ENCODE peak calls at places on chromosomes 1 and 21, in ten cellular contexts. One of them, this sample, is unnamed.

GRCh38 chr1:115166531-115167091 is 77.3 kb upstream of the TSPAN2 start:
- DNase-seq in fibroblast of the aortic adventitia: peak; percentile 72
- DNase-seq in activated T-cell treated with anti-CD3 and anti-CD28 coated beads for 1 hour: no peak
- DNase-seq in NCI-H1092 treated with DMSO at 0.1 percent for 48 hours: no peak
- DNase-seq in osteoblast: peak; percentile 51
- DNase-seq in stimulated activated CD8-positive, alpha-beta memory T cell treated with anti-CD3 and anti-CD28 coated beads, Interleukin-7, amount 100 ng/mL, for 1 hour: no peak
- DNase-seq in effector CD8-positive, alpha-beta T cell: no peak
- DNase-seq in PC-3: peak; percentile 53
- DNase-seq in fibroblast of mammary gland: peak; percentile 77
- DNase-seq in CD4-positive, alpha-beta memory T cell: no peak
- DNase-seq in this sample: no peak

GRCh38 chr1:235567812-235568444 is 63.7 kb upstream of the B3GALNT2 start:
- DNase-seq in fibroblast of the aortic adventitia: no peak
- DNase-seq in activated T-cell treated with anti-CD3 and anti-CD28 coated beads for 1 hour: no peak
- DNase-seq in NCI-H1092 treated with DMSO at 0.1 percent for 48 hours: no peak
- DNase-seq in osteoblast: peak; percentile 5
- DNase-seq in stimulated activated CD8-positive, alpha-beta memory T cell treated with anti-CD3 and anti-CD28 coated beads, Interleukin-7, amount 100 ng/mL, for 1 hour: no peak
- DNase-seq in effector CD8-positive, alpha-beta T cell: no peak
- DNase-seq in PC-3: no peak
- DNase-seq in fibroblast of mammary gland: no peak
- DNase-seq in CD4-positive, alpha-beta memory T cell: no peak
- DNase-seq in this sample: no peak

GRCh38 chr1:22920734-22921451 is 51.8 kb downstream of the LACTBL1 start:
- DNase-seq in fibroblast of the aortic adventitia: no peak
- DNase-seq in activated T-cell treated with anti-CD3 and anti-CD28 coated beads for 1 hour: no peak
- DNase-seq in NCI-H1092 treated with DMSO at 0.1 percent for 48 hours: no peak
- DNase-seq in osteoblast: peak; percentile 47
- DNase-seq in stimulated activated CD8-positive, alpha-beta memory T cell treated with anti-CD3 and anti-CD28 coated beads, Interleukin-7, amount 100 ng/mL, for 1 hour: no peak
- DNase-seq in effector CD8-positive, alpha-beta T cell: no peak
- DNase-seq in PC-3: no peak
- DNase-seq in fibroblast of mammary gland: no peak
- DNase-seq in CD4-positive, alpha-beta memory T cell: no peak
- DNase-seq in this sample: no peak

GRCh38 chr1:35345439-35345981 is 77.0 kb downstream of the ZMYM4 start:
- DNase-seq in fibroblast of the aortic adventitia: no peak
- DNase-seq in activated T-cell treated with anti-CD3 and anti-CD28 coated beads for 1 hour: no peak
- DNase-seq in NCI-H1092 treated with DMSO at 0.1 percent for 48 hours: no peak
- DNase-seq in osteoblast: peak; percentile 21
- DNase-seq in stimulated activated CD8-positive, alpha-beta memory T cell treated with anti-CD3 and anti-CD28 coated beads, Interleukin-7, amount 100 ng/mL, for 1 hour: no peak
- DNase-seq in effector CD8-positive, alpha-beta T cell: no peak
- DNase-seq in PC-3: no peak
- DNase-seq in fibroblast of mammary gland: peak; percentile 10
- DNase-seq in CD4-positive, alpha-beta memory T cell: no peak
- DNase-seq in this sample: no peak

GRCh38 chr1:175887981-175888428 is 144.6 kb upstream of the TNR start:
- DNase-seq in fibroblast of the aortic adventitia: peak; percentile 40
- DNase-seq in activated T-cell treated with anti-CD3 and anti-CD28 coated beads for 1 hour: no peak
- DNase-seq in NCI-H1092 treated with DMSO at 0.1 percent for 48 hours: peak; percentile 82
- DNase-seq in osteoblast: peak; percentile 96
- DNase-seq in stimulated activated CD8-positive, alpha-beta memory T cell treated with anti-CD3 and anti-CD28 coated beads, Interleukin-7, amount 100 ng/mL, for 1 hour: no peak
- DNase-seq in effector CD8-positive, alpha-beta T cell: no peak
- DNase-seq in PC-3: peak; percentile 43
- DNase-seq in fibroblast of mammary gland: peak; percentile 56
- DNase-seq in CD4-positive, alpha-beta memory T cell: no peak
- DNase-seq in this sample: no peak

GRCh38 chr1:6801998-6802397 is 16.7 kb downstream of the CAMTA1 start:
- DNase-seq in fibroblast of the aortic adventitia: peak; percentile 47
- DNase-seq in activated T-cell treated with anti-CD3 and anti-CD28 coated beads for 1 hour: no peak
- DNase-seq in NCI-H1092 treated with DMSO at 0.1 percent for 48 hours: no peak
- DNase-seq in osteoblast: no peak
- DNase-seq in stimulated activated CD8-positive, alpha-beta memory T cell treated with anti-CD3 and anti-CD28 coated beads, Interleukin-7, amount 100 ng/mL, for 1 hour: no peak
- DNase-seq in effector CD8-positive, alpha-beta T cell: no peak
- DNase-seq in PC-3: peak; percentile 27
- DNase-seq in fibroblast of mammary gland: peak; percentile 74
- DNase-seq in CD4-positive, alpha-beta memory T cell: no peak
- DNase-seq in this sample: no peak

GRCh38 chr1:173255214-173255813 is 48.2 kb upstream of the TNFSF4 start:
- DNase-seq in fibroblast of the aortic adventitia: peak; percentile 74
- DNase-seq in activated T-cell treated with anti-CD3 and anti-CD28 coated beads for 1 hour: no peak
- DNase-seq in NCI-H1092 treated with DMSO at 0.1 percent for 48 hours: no peak
- DNase-seq in osteoblast: no peak
- DNase-seq in stimulated activated CD8-positive, alpha-beta memory T cell treated with anti-CD3 and anti-CD28 coated beads, Interleukin-7, amount 100 ng/mL, for 1 hour: no peak
- DNase-seq in effector CD8-positive, alpha-beta T cell: no peak
- DNase-seq in PC-3: peak; percentile 90
- DNase-seq in fibroblast of mammary gland: peak; percentile 70
- DNase-seq in CD4-positive, alpha-beta memory T cell: no peak
- DNase-seq in this sample: no peak

GRCh38 chr1:228756457-228756856 is 21.2 kb downstream of the RHOU start:
- DNase-seq in fibroblast of the aortic adventitia: no peak
- DNase-seq in activated T-cell treated with anti-CD3 and anti-CD28 coated beads for 1 hour: no peak
- DNase-seq in NCI-H1092 treated with DMSO at 0.1 percent for 48 hours: no peak
- DNase-seq in osteoblast: no peak
- DNase-seq in stimulated activated CD8-positive, alpha-beta memory T cell treated with anti-CD3 and anti-CD28 coated beads, Interleukin-7, amount 100 ng/mL, for 1 hour: no peak
- DNase-seq in effector CD8-positive, alpha-beta T cell: no peak
- DNase-seq in PC-3: no peak
- DNase-seq in fibroblast of mammary gland: no peak
- DNase-seq in CD4-positive, alpha-beta memory T cell: no peak
- DNase-seq in this sample: no peak

GRCh38 chr21:38308010-38308784 is 51.4 kb downstream of the KCNJ15 start:
- DNase-seq in fibroblast of the aortic adventitia: peak; percentile 83
- DNase-seq in activated T-cell treated with anti-CD3 and anti-CD28 coated beads for 1 hour: no peak
- DNase-seq in NCI-H1092 treated with DMSO at 0.1 percent for 48 hours: no peak
- DNase-seq in osteoblast: no peak
- DNase-seq in stimulated activated CD8-positive, alpha-beta memory T cell treated with anti-CD3 and anti-CD28 coated beads, Interleukin-7, amount 100 ng/mL, for 1 hour: no peak
- DNase-seq in effector CD8-positive, alpha-beta T cell: no peak
- DNase-seq in PC-3: no peak
- DNase-seq in fibroblast of mammary gland: peak; percentile 62
- DNase-seq in CD4-positive, alpha-beta memory T cell: no peak
- DNase-seq in this sample: no peak

GRCh38 chr1:159835366-159835765 is 8.7 kb downstream of the SLAMF8 start:
- DNase-seq in fibroblast of the aortic adventitia: no peak
- DNase-seq in activated T-cell treated with anti-CD3 and anti-CD28 coated beads for 1 hour: no peak
- DNase-seq in NCI-H1092 treated with DMSO at 0.1 percent for 48 hours: no peak
- DNase-seq in osteoblast: no peak
- DNase-seq in stimulated activated CD8-positive, alpha-beta memory T cell treated with anti-CD3 and anti-CD28 coated beads, Interleukin-7, amount 100 ng/mL, for 1 hour: no peak
- DNase-seq in effector CD8-positive, alpha-beta T cell: no peak
- DNase-seq in PC-3: no peak
- DNase-seq in fibroblast of mammary gland: no peak
- DNase-seq in CD4-positive, alpha-beta memory T cell: no peak
- DNase-seq in this sample: no peak

GRCh38 chr1:110440877-110441276 is 10.1 kb upstream of the PROK1 start:
- DNase-seq in fibroblast of the aortic adventitia: peak; percentile 90
- DNase-seq in activated T-cell treated with anti-CD3 and anti-CD28 coated beads for 1 hour: no peak
- DNase-seq in NCI-H1092 treated with DMSO at 0.1 percent for 48 hours: no peak
- DNase-seq in osteoblast: no peak
- DNase-seq in stimulated activated CD8-positive, alpha-beta memory T cell treated with anti-CD3 and anti-CD28 coated beads, Interleukin-7, amount 100 ng/mL, for 1 hour: no peak
- DNase-seq in effector CD8-positive, alpha-beta T cell: no peak
- DNase-seq in PC-3: no peak
- DNase-seq in fibroblast of mammary gland: peak; percentile 41
- DNase-seq in CD4-positive, alpha-beta memory T cell: no peak
- DNase-seq in this sample: no peak

GRCh38 chr1:2025491-2025981 is 6.4 kb downstream of the GABRD start:
- DNase-seq in fibroblast of the aortic adventitia: no peak
- DNase-seq in activated T-cell treated with anti-CD3 and anti-CD28 coated beads for 1 hour: no peak
- DNase-seq in NCI-H1092 treated with DMSO at 0.1 percent for 48 hours: no peak
- DNase-seq in osteoblast: no peak
- DNase-seq in stimulated activated CD8-positive, alpha-beta memory T cell treated with anti-CD3 and anti-CD28 coated beads, Interleukin-7, amount 100 ng/mL, for 1 hour: no peak
- DNase-seq in effector CD8-positive, alpha-beta T cell: no peak
- DNase-seq in PC-3: no peak
- DNase-seq in fibroblast of mammary gland: no peak
- DNase-seq in CD4-positive, alpha-beta memory T cell: peak; percentile 22
- DNase-seq in this sample: no peak

GRCh38 chr21:41164981-41165650 is 2.8 kb upstream of the BACE2 start:
- DNase-seq in fibroblast of the aortic adventitia: peak; percentile 26
- DNase-seq in activated T-cell treated with anti-CD3 and anti-CD28 coated beads for 1 hour: no peak
- DNase-seq in NCI-H1092 treated with DMSO at 0.1 percent for 48 hours: no peak
- DNase-seq in osteoblast: peak; percentile 84
- DNase-seq in stimulated activated CD8-positive, alpha-beta memory T cell treated with anti-CD3 and anti-CD28 coated beads, Interleukin-7, amount 100 ng/mL, for 1 hour: no peak
- DNase-seq in effector CD8-positive, alpha-beta T cell: no peak
- DNase-seq in PC-3: peak; percentile 99
- DNase-seq in fibroblast of mammary gland: peak; percentile 86
- DNase-seq in CD4-positive, alpha-beta memory T cell: no peak
- DNase-seq in this sample: no peak

GRCh38 chr1:110234691-110235090 is 24.6 kb downstream of the KCNC4 start:
- DNase-seq in fibroblast of the aortic adventitia: peak; percentile 22
- DNase-seq in activated T-cell treated with anti-CD3 and anti-CD28 coated beads for 1 hour: no peak
- DNase-seq in NCI-H1092 treated with DMSO at 0.1 percent for 48 hours: no peak
- DNase-seq in osteoblast: peak; percentile 84
- DNase-seq in stimulated activated CD8-positive, alpha-beta memory T cell treated with anti-CD3 and anti-CD28 coated beads, Interleukin-7, amount 100 ng/mL, for 1 hour: no peak
- DNase-seq in effector CD8-positive, alpha-beta T cell: no peak
- DNase-seq in PC-3: peak; percentile 53
- DNase-seq in fibroblast of mammary gland: no peak
- DNase-seq in CD4-positive, alpha-beta memory T cell: no peak
- DNase-seq in this sample: no peak

GRCh38 chr1:155504207-155504606 is 58.4 kb downstream of the ASH1L start:
- DNase-seq in fibroblast of the aortic adventitia: peak; percentile 70
- DNase-seq in activated T-cell treated with anti-CD3 and anti-CD28 coated beads for 1 hour: no peak
- DNase-seq in NCI-H1092 treated with DMSO at 0.1 percent for 48 hours: peak; percentile 17
- DNase-seq in osteoblast: peak; percentile 4
- DNase-seq in stimulated activated CD8-positive, alpha-beta memory T cell treated with anti-CD3 and anti-CD28 coated beads, Interleukin-7, amount 100 ng/mL, for 1 hour: no peak
- DNase-seq in effector CD8-positive, alpha-beta T cell: no peak
- DNase-seq in PC-3: peak; percentile 63
- DNase-seq in fibroblast of mammary gland: peak; percentile 56
- DNase-seq in CD4-positive, alpha-beta memory T cell: no peak
- DNase-seq in this sample: no peak

GRCh38 chr1:11796036-11796828 is 9.5 kb downstream of the MTHFR start:
- DNase-seq in fibroblast of the aortic adventitia: peak; percentile 27
- DNase-seq in activated T-cell treated with anti-CD3 and anti-CD28 coated beads for 1 hour: no peak
- DNase-seq in NCI-H1092 treated with DMSO at 0.1 percent for 48 hours: no peak
- DNase-seq in osteoblast: peak; percentile 77
- DNase-seq in stimulated activated CD8-positive, alpha-beta memory T cell treated with anti-CD3 and anti-CD28 coated beads, Interleukin-7, amount 100 ng/mL, for 1 hour: no peak
- DNase-seq in effector CD8-positive, alpha-beta T cell: no peak
- DNase-seq in PC-3: no peak
- DNase-seq in fibroblast of mammary gland: peak; percentile 62
- DNase-seq in CD4-positive, alpha-beta memory T cell: no peak
- DNase-seq in this sample: no peak

GRCh38 chr1:168623003-168623828 is 46.8 kb downstream of the XCL1 start:
- DNase-seq in fibroblast of the aortic adventitia: peak; percentile 55
- DNase-seq in activated T-cell treated with anti-CD3 and anti-CD28 coated beads for 1 hour: no peak
- DNase-seq in NCI-H1092 treated with DMSO at 0.1 percent for 48 hours: no peak
- DNase-seq in osteoblast: peak; percentile 23
- DNase-seq in stimulated activated CD8-positive, alpha-beta memory T cell treated with anti-CD3 and anti-CD28 coated beads, Interleukin-7, amount 100 ng/mL, for 1 hour: no peak
- DNase-seq in effector CD8-positive, alpha-beta T cell: no peak
- DNase-seq in PC-3: peak; percentile 93
- DNase-seq in fibroblast of mammary gland: peak; percentile 94
- DNase-seq in CD4-positive, alpha-beta memory T cell: no peak
- DNase-seq in this sample: no peak

GRCh38 chr1:78676347-78676982 is 26.8 kb downstream of the IFI44 start:
- DNase-seq in fibroblast of the aortic adventitia: peak; percentile 91
- DNase-seq in activated T-cell treated with anti-CD3 and anti-CD28 coated beads for 1 hour: peak; percentile 48
- DNase-seq in NCI-H1092 treated with DMSO at 0.1 percent for 48 hours: peak; percentile 28
- DNase-seq in osteoblast: no peak
- DNase-seq in stimulated activated CD8-positive, alpha-beta memory T cell treated with anti-CD3 and anti-CD28 coated beads, Interleukin-7, amount 100 ng/mL, for 1 hour: no peak
- DNase-seq in effector CD8-positive, alpha-beta T cell: peak; percentile 30
- DNase-seq in PC-3: peak; percentile 81
- DNase-seq in fibroblast of mammary gland: peak; percentile 83
- DNase-seq in CD4-positive, alpha-beta memory T cell: peak; percentile 64
- DNase-seq in this sample: no peak